ENCODE peak calls at places on chromosome 4, in ten cellular contexts. Y is tibial artery; D is lower lobe of right lung; P is CD8-positive, alpha-beta T cell; M is substantia nigra; N is caudate nucleus; K is CD4-positive, alpha-beta memory T cell; L is cardiac muscle cell; T is spleen; B is fibroblast of lung. V is an unnamed sample.
A peak's percentile ranks its signal among the peaks of the same experiment; 100 is the strongest.

GRCh38 chr4:13992975-13993495 is 365.5 kb upstream of the BOD1L1 start:
- DNase-seq in Y (no peak), N (no peak), T (no peak), M (no peak), D (no peak), B (no peak), L (no peak), P (no peak), K (no peak), V (no peak)

GRCh38 chr4:123114084-123114914 is 191.9 kb upstream of the NUDT6 start:
- DNase-seq in L (no peak), P (no peak), B (no peak), Y (no peak), N (no peak), M (no peak), T (peak; percentile 58), K (no peak), D (no peak), V (no peak)

GRCh38 chr4:57832083-57832482 is 721.9 kb upstream of the IGFBP7 start:
- DNase-seq in L (no peak), M (no peak), D (no peak), K (no peak), Y (no peak), P (no peak), N (no peak), B (no peak), T (no peak), V (no peak)

GRCh38 chr4:8607603-8608481 is 15.3 kb downstream of the CPZ start:
- DNase-seq in T (peak; percentile 84), D (no peak), L (peak; percentile 63), K (no peak), Y (no peak), B (no peak), M (peak; percentile 7), N (no peak), P (no peak), V (peak; percentile 55)

GRCh38 chr4:185656467-185656890 is 121.2 kb upstream of the PDLIM3 start:
- DNase-seq in P (no peak), M (peak; percentile 20), L (peak; percentile 19), B (peak; percentile 63), N (peak; percentile 38), T (no peak), Y (peak; percentile 61), D (no peak), K (no peak), V (no peak)

GRCh38 chr4:115353370-115353769 is 239.9 kb upstream of the NDST4 start:
- DNase-seq in M (no peak), D (no peak), B (no peak), K (no peak), Y (no peak), N (no peak), L (no peak), P (no peak), T (no peak), V (no peak)

GRCh38 chr4:2472187-2472586 is 3.3 kb downstream of the RNF4 start:
- DNase-seq in Y (no peak), D (no peak), T (peak; percentile 15), N (no peak), B (peak; percentile 39), L (no peak), M (no peak), P (no peak), K (no peak), V (no peak)

GRCh38 chr4:89906787-89907521 is 12.3 kb downstream of the MMRN1 start:
- DNase-seq in T (no peak), B (peak; percentile 20), K (no peak), M (no peak), L (no peak), P (no peak), N (no peak), D (no peak), Y (no peak), V (no peak)

GRCh38 chr4:109701566-109702399 is 1.5 kb downstream of the CASP6 start:
- DNase-seq in P (no peak), D (no peak), T (no peak), L (no peak), Y (no peak), K (no peak), N (no peak), B (no peak), M (no peak), V (no peak)

GRCh38 chr4:20364969-20365368 is 113.3 kb downstream of the SLIT2 start:
- DNase-seq in K (no peak), M (no peak), D (no peak), Y (no peak), N (no peak), T (no peak), L (no peak), B (no peak), P (no peak), V (no peak)

GRCh38 chr4:118740869-118741268 is 55.7 kb downstream of the METTL14 start:
- DNase-seq in L (peak; percentile 55), M (no peak), K (peak; percentile 13), D (no peak), N (no peak), P (no peak), B (no peak), T (no peak), Y (no peak), V (no peak)

GRCh38 chr4:156865391-156865790 is 106.2 kb downstream of the PDGFC start:
- DNase-seq in D (no peak), P (no peak), L (no peak), B (peak; percentile 39), K (no peak), T (no peak), N (no peak), Y (no peak), M (no peak), V (no peak)

GRCh38 chr4:86218721-86219481 is 141.0 kb downstream of the MAPK10 start:
- DNase-seq in N (no peak), M (no peak), P (no peak), D (no peak), L (no peak), K (no peak), Y (no peak), B (peak; percentile 75), T (no peak), V (no peak)

GRCh38 chr4:24244663-24245519 is 339.5 kb downstream of the DHX15 start:
- DNase-seq in N (no peak), K (no peak), Y (peak; percentile 23), M (no peak), T (no peak), D (no peak), B (peak; percentile 53), P (no peak), L (peak; percentile 80), V (no peak)

DNA sequence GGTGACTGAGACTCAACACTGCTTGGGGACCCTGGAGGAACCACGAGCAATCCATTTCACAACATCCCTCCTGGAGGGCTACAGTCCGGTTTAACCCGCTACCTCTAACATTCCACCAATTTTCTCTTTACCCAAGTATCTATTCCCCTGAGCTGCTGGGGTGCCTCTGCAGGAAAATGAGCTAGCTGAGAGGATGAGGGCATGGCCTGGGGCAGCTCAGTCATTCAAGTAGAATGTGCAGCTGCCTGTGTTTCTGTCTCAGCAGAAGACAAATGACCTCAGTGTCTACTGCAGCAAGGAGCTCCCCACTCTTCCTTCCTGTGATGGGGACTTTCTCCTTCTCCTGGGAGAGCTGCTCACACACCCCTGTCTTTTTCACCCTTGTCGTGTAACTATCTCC is 120.8 kb downstream of the ZNF518B start:
- DNase-seq in Y (no peak), N (no peak), P (no peak), M (no peak), K (no peak), D (no peak), L (no peak), T (no peak), B (no peak), V (no peak)
- H3K27ac ChIP-seq in Y (no peak overlapping the region), N (no peak overlapping the region), P (no peak overlapping the region), M (no peak overlapping the region), K (no peak overlapping the region), D (no peak overlapping the region), L (no peak overlapping the region), T (no peak overlapping the region), B (no peak overlapping the region), V (no peak overlapping the region)

GRCh38 chr4:98603683-98604573 is 54.5 kb downstream of the TSPAN5 start:
- DNase-seq in D (no peak), M (no peak), K (no peak), Y (no peak), N (no peak), P (no peak), L (no peak), B (peak; percentile 90), T (no peak), V (no peak)
- H3K27ac ChIP-seq in D (no peak overlapping the region), M (peak overlapping the region; percentile 47), K (no peak overlapping the region), Y (no peak overlapping the region), N (peak overlapping the region; percentile 75), P (no peak overlapping the region), L (peak overlapping the region; percentile 34), B (peak overlapping the region; percentile 4), T (no peak overlapping the region), V (no peak overlapping the region)

DNA sequence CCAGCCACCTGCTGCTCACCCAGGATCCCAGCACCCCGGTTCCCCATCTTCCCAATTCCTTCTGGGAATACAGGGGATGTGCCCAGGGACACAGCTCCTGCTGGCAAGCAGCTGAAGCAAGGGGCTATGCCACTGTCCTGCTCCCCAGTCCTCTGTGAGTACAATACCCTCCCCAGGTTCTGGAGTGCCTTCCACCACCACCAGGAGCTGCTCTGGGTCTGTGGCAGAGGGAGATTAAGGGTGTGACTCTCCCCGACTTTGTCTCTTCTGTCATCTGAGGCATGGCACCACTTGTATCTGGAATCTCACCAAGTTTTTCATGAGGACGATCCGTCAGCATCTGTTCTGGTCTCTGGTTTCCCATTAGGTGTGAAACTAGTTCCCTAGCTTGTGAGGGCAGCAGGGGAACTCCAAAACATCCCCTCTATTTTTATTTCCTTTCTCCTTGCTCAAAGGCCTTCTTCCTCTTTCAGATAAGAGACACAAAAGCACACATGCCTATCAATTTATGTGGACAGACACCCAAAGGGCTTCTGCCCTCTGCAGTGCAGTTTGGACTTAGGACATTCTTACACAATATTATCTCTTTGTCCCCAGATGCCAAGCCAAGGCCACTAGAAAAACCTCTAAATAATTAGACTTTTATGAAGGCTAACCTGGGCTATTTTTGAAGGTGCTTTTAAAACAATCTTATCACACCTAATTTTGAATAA is 26.8 kb downstream of the MGST2 start:
- DNase-seq in T (no peak), L (peak; percentile 51), D (no peak), K (no peak), P (no peak), N (no peak), M (no peak), Y (no peak), B (no peak), V (no peak)
- H3K27ac ChIP-seq in T (peak overlapping the region; percentile 75), L (peak overlapping the region; percentile 79), D (no peak overlapping the region), K (no peak overlapping the region), P (no peak overlapping the region), N (no peak overlapping the region), M (no peak overlapping the region), Y (no peak overlapping the region), B (no peak overlapping the region), V (no peak overlapping the region)

DNA sequence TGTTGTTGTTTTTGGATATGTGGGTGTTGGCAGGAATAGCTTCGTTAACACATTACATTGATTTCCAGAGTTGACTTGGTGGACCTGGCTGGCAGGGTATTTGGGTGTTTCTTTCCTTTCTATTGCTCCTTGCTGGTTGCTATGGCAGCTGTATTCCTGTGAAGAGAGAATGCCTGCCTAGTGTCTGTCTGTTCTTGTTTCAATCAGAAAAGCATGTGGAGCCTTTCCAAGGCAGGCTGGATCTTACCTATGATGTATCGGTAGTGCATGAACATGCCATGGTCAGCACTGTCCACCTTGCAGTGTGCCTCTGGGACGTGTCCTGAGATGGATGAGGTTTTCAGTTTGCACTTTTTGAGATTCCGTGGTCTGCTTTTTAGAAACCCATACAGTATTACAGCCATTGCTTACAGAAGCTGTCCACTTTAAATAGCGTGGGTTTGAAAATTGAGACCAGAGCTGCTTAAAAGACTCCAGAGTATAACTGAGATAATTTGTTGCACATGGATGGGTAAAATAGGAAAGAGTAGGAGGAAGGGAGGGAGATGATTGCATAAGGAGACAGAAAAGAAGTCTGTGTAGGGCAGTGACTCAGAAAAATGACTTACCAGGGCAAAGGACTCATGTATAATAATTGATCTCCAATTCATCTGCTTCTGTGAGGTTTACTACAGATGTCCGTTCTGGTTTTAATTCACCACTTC is 20.0 kb upstream of the AADAT start:
- DNase-seq in L (no peak), P (no peak), T (no peak), N (no peak), B (peak; percentile 51), K (no peak), Y (no peak), M (no peak), D (no peak), V (no peak)
- H3K27ac ChIP-seq in L (no peak overlapping the region), P (no peak overlapping the region), T (no peak overlapping the region), N (peak overlapping the region; percentile 20), B (no peak overlapping the region), K (no peak overlapping the region), Y (no peak overlapping the region), M (no peak overlapping the region), D (no peak overlapping the region), V (no peak overlapping the region)

V was measured in CD4-positive, alpha-beta T cell.